ENCODE peak calls at places on chromosomes 1 and 21, in ten cellular contexts. G is memory B cell, X is A549, A is uterus, Q is activated B cell treated with CpG ODN at 0.5 μM for 24 hours, T is psoas muscle, M is endothelial cell of umbilical vein, Y is progenitor cell of endocrine pancreas, S is ecto neural progenitor cell, Z is bronchial epithelial cell. W is an unnamed sample.

GRCh38 chr1:37473431-37474050 is 839 bp upstream of the ZC3H12A start:
- DNase-seq in G (no peak), X (no peak), A (no peak), Q (no peak), T (no peak), M (peak; percentile 32), Y (no peak), S (no peak), Z (no peak), W (peak; percentile 69)

GRCh38 chr1:53061859-53062714 is at the start of gene PODN:
- DNase-seq in G (no peak), X (no peak), A (peak; percentile 80), Q (no peak), T (peak; percentile 74), M (no peak), Y (no peak), S (peak; percentile 64), Z (no peak), W (peak; percentile 59)

GRCh38 chr1:245875581-245876263 is 631.4 kb downstream of the SMYD3 start:
- DNase-seq in G (no peak), X (no peak), A (no peak), Q (no peak), T (no peak), M (no peak), Y (no peak), S (no peak), Z (no peak), W (no peak)

GRCh38 chr1:26351591-26352337 is 2.2 kb downstream of the CRYBG2 start:
- DNase-seq in G (no peak), X (peak; percentile 16), A (no peak), Q (no peak), T (no peak), M (no peak), Y (no peak), S (peak; percentile 60), Z (peak; percentile 92), W (peak; percentile 93)

GRCh38 chr1:112633628-112634027 is 14.0 kb downstream of the CAPZA1 start:
- DNase-seq in G (no peak), X (no peak), A (no peak), Q (no peak), T (no peak), M (no peak), Y (no peak), S (no peak), Z (no peak), W (no peak)

GRCh38 chr21:22791376-22791775 is 1793.2 kb downstream of the NCAM2 start:
- DNase-seq in G (no peak), X (no peak), A (no peak), Q (no peak), T (no peak), M (peak; percentile 41), Y (no peak), S (no peak), Z (no peak), W (no peak)

GRCh38 chr1:151132676-151133338 is 13.6 kb downstream of the SEMA6C start:
- DNase-seq in G (no peak), X (no peak), A (no peak), Q (no peak), T (no peak), M (no peak), Y (no peak), S (peak; percentile 69), Z (no peak), W (peak; percentile 68)

GRCh38 chr1:222028151-222028550 is 286.3 kb upstream of the DUSP10 start:
- DNase-seq in G (no peak), X (no peak), A (no peak), Q (no peak), T (no peak), M (no peak), Y (no peak), S (no peak), Z (no peak), W (no peak)

GRCh38 chr1:85628791-85629531 is 48.4 kb downstream of the CCN1 start:
- DNase-seq in G (no peak), X (peak; percentile 73), A (no peak), Q (no peak), T (peak; percentile 58), M (peak; percentile 81), Y (no peak), S (peak; percentile 47), Z (peak; percentile 58), W (peak; percentile 73)

GRCh38 chr1:231313661-231314060 is 24.0 kb downstream of the EXOC8 start:
- DNase-seq in G (no peak), X (no peak), A (no peak), Q (no peak), T (no peak), M (no peak), Y (no peak), S (peak; percentile 12), Z (no peak), W (peak; percentile 32)

GRCh38 chr1:93925206-93925605 is 16.0 kb upstream of the GCLM start:
- DNase-seq in G (no peak), X (no peak), A (no peak), Q (no peak), T (no peak), M (no peak), Y (no peak), S (no peak), Z (no peak), W (no peak)

GRCh38 chr1:158203693-158204457 is 23.2 kb downstream of the CD1D start:
- DNase-seq in G (no peak), X (peak; percentile 41), A (no peak), Q (no peak), T (no peak), M (peak; percentile 70), Y (no peak), S (no peak), Z (peak; percentile 71), W (no peak)

GRCh38 chr1:15956150-15956549 is 19.8 kb downstream of the ZBTB17 start:
- DNase-seq in G (no peak), X (no peak), A (no peak), Q (no peak), T (no peak), M (no peak), Y (no peak), S (no peak), Z (peak; percentile 49), W (no peak)

GRCh38 chr1:8889925-8890785 is 11.7 kb upstream of the ENO1 start:
- DNase-seq in G (no peak), X (no peak), A (peak; percentile 70), Q (no peak), T (peak; percentile 93), M (no peak), Y (no peak), S (no peak), Z (peak; percentile 81), W (no peak)

GRCh38 chr21:22225299-22225698 is 1227.1 kb downstream of the NCAM2 start:
- DNase-seq in G (no peak), X (no peak), A (no peak), Q (no peak), T (no peak), M (no peak), Y (no peak), S (no peak), Z (no peak), W (no peak)

GRCh38 chr1:9573723-9574122 is 15.0 kb upstream of the TMEM201 start:
- DNase-seq in G (no peak), X (no peak), A (no peak), Q (no peak), T (no peak), M (no peak), Y (no peak), S (no peak), Z (no peak), W (no peak)

GRCh38 chr21:45634511-45635183 is 8.9 kb upstream of the PCBP3 start:
- DNase-seq in G (peak; percentile 11), X (no peak), A (no peak), Q (no peak), T (no peak), M (no peak), Y (no peak), S (no peak), Z (no peak), W (no peak)

GRCh38 chr1:1344672-1345361 is 4.4 kb downstream of the DVL1 start:
- DNase-seq in G (no peak), X (peak; percentile 84), A (no peak), Q (no peak), T (peak; percentile 86), M (no peak), Y (peak; percentile 48), S (no peak), Z (peak; percentile 94), W (peak; percentile 76)

GRCh38 chr1:107889524-107889923 is 75.5 kb downstream of the VAV3 start:
- DNase-seq in G (no peak), X (no peak), A (no peak), Q (no peak), T (no peak), M (no peak), Y (no peak), S (no peak), Z (no peak), W (no peak)

GRCh38 chr1:247338723-247339270 is 7.1 kb upstream of the ZNF496 start:
- DNase-seq in G (no peak), X (no peak), A (no peak), Q (no peak), T (no peak), M (no peak), Y (no peak), S (no peak), Z (no peak), W (no peak)

GRCh38 chr1:235127203-235127602 is 1.4 kb downstream of the TOMM20 start:
- DNase-seq in G (no peak), X (no peak), A (no peak), Q (no peak), T (no peak), M (peak; percentile 41), Y (no peak), S (no peak), Z (peak; percentile 24), W (no peak)

GRCh38 chr1:48611841-48612240 is 139.8 kb upstream of the SPATA6 start:
- DNase-seq in G (no peak), X (no peak), A (no peak), Q (no peak), T (no peak), M (no peak), Y (no peak), S (no peak), Z (no peak), W (no peak)

GRCh38 chr21:40120944-40121575 is 253.8 kb downstream of the PCP4 start:
- DNase-seq in G (no peak), X (peak; percentile 4), A (no peak), Q (no peak), T (no peak), M (no peak), Y (no peak), S (no peak), Z (peak; percentile 26), W (no peak)

GRCh38 chr1:176193023-176193422 is 14.1 kb downstream of the COP1 start:
- DNase-seq in G (no peak), X (no peak), A (no peak), Q (no peak), T (no peak), M (no peak), Y (no peak), S (no peak), Z (peak; percentile 7), W (no peak)

GRCh38 chr1:221961532-221962292 is 219.8 kb upstream of the DUSP10 start:
- DNase-seq in G (no peak), X (no peak), A (no peak), Q (no peak), T (no peak), M (no peak), Y (no peak), S (no peak), Z (peak; percentile 66), W (peak; percentile 76)

GRCh38 chr1:11563560-11564069 is 84.7 kb downstream of the DISP3 start:
- DNase-seq in G (peak; percentile 19), X (no peak), A (no peak), Q (no peak), T (no peak), M (no peak), Y (no peak), S (peak; percentile 73), Z (peak; percentile 87), W (peak; percentile 96)

GRCh38 chr1:54967372-54967771 is 13.1 kb upstream of the TMEM61 start:
- DNase-seq in G (no peak), X (no peak), A (no peak), Q (no peak), T (no peak), M (no peak), Y (no peak), S (peak; percentile 15), Z (peak; percentile 73), W (peak; percentile 73)

GRCh38 chr1:25096307-25097150 is 135.8 kb downstream of the SYF2 start:
- DNase-seq in G (no peak), X (no peak), A (no peak), Q (no peak), T (no peak), M (no peak), Y (no peak), S (no peak), Z (no peak), W (no peak)

W was measured in islet precursor cell.